ENCODE peak calls at places on chromosomes 2 and 18, in eight cellular contexts. F, S, D, R, G, O, Q and J are unnamed samples.

GRCh38 chr2:33241581-33241980 is 234.9 kb upstream of the RASGRP3 start:
- DNase-seq in Q (peak), S (no peak), O (no peak), F (no peak), D (no peak), G (no peak), R (no peak), J (no peak)

GRCh38 chr2:172208881-172209325 is 106.2 kb upstream of the DLX2 start:
- DNase-seq in F (no peak), S (no peak), Q (peak), R (no peak), G (no peak), O (no peak), D (no peak), J (no peak)

GRCh38 chr2:240898108-240898730 is 2.3 kb upstream of the MAB21L4 start:
- DNase-seq in O (no peak), D (peak), S (no peak), Q (no peak), R (no peak), F (no peak), G (no peak), J (no peak)

GRCh38 chr2:100365434-100365833 is 43.1 kb upstream of the LONRF2 start:
- DNase-seq in S (no peak), Q (peak), G (no peak), R (no peak), O (no peak), D (no peak), F (peak), J (no peak)

GRCh38 chr2:98269830-98270229 is 76.4 kb upstream of the CNGA3 start:
- DNase-seq in D (no peak), Q (no peak), O (no peak), S (no peak), F (no peak), R (no peak), G (no peak), J (no peak)

GRCh38 chr2:236749346-236749745 is 179.7 kb downstream of the ACKR3 start:
- DNase-seq in O (no peak), G (no peak), S (no peak), D (no peak), R (no peak), F (no peak), Q (no peak), J (no peak)

GRCh38 chr2:214244847-214245246 is 166.0 kb upstream of the VWC2L start:
- DNase-seq in Q (peak), O (no peak), F (no peak), G (no peak), R (no peak), D (no peak), S (no peak), J (no peak)

GRCh38 chr2:207828361-207829057 is 58.8 kb upstream of the FZD5 start:
- DNase-seq in O (no peak), S (no peak), F (no peak), D (no peak), Q (peak), G (no peak), R (no peak), J (no peak)

GRCh38 chr2:28710545-28710944 is 41.1 kb upstream of the PPP1CB start:
- DNase-seq in S (no peak), F (no peak), Q (no peak), R (no peak), D (no peak), O (no peak), G (no peak), J (no peak)

GRCh38 chr2:62501794-62502500 is 4.0 kb downstream of the TMEM17 start:
- DNase-seq in G (no peak), S (no peak), D (no peak), O (no peak), Q (peak), R (no peak), F (peak), J (no peak)

GRCh38 chr2:235345745-235346144 is 148.1 kb upstream of the AGAP1 start:
- DNase-seq in F (no peak), D (no peak), G (no peak), S (no peak), R (no peak), O (no peak), Q (no peak), J (no peak)

GRCh38 chr18:26549486-26550435 is 1.4 kb upstream of the KCTD1 start:
- DNase-seq in Q (peak), R (peak), G (peak), O (peak), D (peak), F (no peak), S (peak), J (no peak)

GRCh38 chr2:107383706-107384105 is 443.0 kb upstream of the RGPD4 start:
- DNase-seq in S (no peak), F (no peak), O (no peak), R (no peak), G (no peak), D (no peak), Q (no peak), J (no peak)

GRCh38 chr2:137775529-137775928 is 188.7 kb upstream of the HNMT start:
- DNase-seq in O (no peak), D (no peak), S (no peak), G (no peak), Q (no peak), F (no peak), R (no peak), J (no peak)

GRCh38 chr2:100835253-100835652 is 15.3 kb downstream of the NPAS2 start:
- DNase-seq in G (no peak), O (no peak), Q (no peak), F (no peak), S (no peak), R (no peak), D (no peak), J (no peak)

GRCh38 chr18:24427484-24427883 is 1.0 kb downstream of the IMPACT start:
- DNase-seq in R (no peak), F (no peak), O (no peak), S (no peak), Q (peak), D (no peak), G (no peak), J (no peak)

GRCh38 chr2:121611730-121612705 is 37.2 kb downstream of the CLASP1 start:
- DNase-seq in O (no peak), F (no peak), D (no peak), S (no peak), G (no peak), R (no peak), Q (no peak), J (no peak)

GRCh38 chr2:75199428-75200011 is at the start of gene TACR1:
- DNase-seq in O (peak), G (peak), S (peak), F (peak), Q (peak), D (peak), R (peak), J (peak)

GRCh38 chr18:28514699-28515098 is 337.8 kb upstream of the CDH2 start:
- DNase-seq in F (no peak), G (no peak), Q (no peak), R (no peak), S (no peak), D (no peak), O (no peak), J (no peak)

GRCh38 chr2:222268311-222268980 is 30.4 kb downstream of the PAX3 start:
- DNase-seq in R (no peak), O (no peak), F (no peak), S (no peak), D (no peak), G (no peak), Q (no peak), J (no peak)

GRCh38 chr18:27871731-27872130 is 305.2 kb downstream of the CDH2 start:
- DNase-seq in D (no peak), S (no peak), O (no peak), Q (no peak), G (no peak), R (no peak), F (no peak), J (no peak)

GRCh38 chr2:9573013-9573708 is 17.5 kb upstream of the ADAM17 start:
- DNase-seq in Q (no peak), F (no peak), D (no peak), S (no peak), O (no peak), R (no peak), G (no peak), J (no peak)

DNA sequence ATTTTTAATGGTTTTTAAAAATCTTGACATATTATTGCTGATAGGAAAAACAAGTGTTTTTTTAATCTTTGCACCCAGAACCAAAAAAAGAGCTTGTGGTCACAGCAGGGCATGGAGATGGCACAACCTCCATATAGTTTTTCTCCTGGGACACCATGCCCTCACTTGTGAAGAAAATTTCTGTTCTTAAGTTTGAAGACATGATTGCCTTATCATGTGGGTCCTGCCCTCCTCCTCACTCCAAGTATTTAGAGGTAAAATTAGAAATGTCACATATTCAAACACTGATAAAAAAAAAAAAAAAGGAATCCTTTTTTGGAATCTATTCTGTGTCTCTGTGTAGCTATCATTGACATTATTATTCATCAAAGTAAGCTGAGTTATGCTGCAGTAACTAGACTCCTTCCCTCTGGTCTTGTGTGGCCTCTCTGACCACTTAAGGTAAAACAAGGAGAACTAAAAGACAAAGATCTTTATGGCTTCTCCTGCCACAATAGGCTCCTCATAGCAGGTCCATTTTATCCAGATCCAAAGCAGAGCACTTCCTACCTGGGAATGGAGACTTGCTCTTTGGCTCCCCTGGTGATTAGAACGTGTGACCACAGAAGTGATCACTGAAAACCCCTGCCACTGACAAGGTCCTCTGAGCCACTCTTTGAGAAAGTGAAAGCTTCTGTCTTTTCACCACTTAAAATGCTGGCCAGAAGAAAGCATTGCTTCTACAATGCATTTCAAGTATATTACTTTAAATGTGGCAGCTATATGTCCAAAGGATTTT is 19.8 kb downstream of the ADD2 start:
- DNase-seq in S (no peak), O (no peak), G (no peak), D (no peak), F (no peak), R (no peak), Q (no peak), J (no peak)
- TF ChIP-seq CTCF in S (no peak), O (no peak), G (no peak), D (no peak), F (no peak), R (no peak), Q (no peak), J (no peak)

GRCh38 chr2:118221952-118222594 is 133.8 kb downstream of the INSIG2 start:
- DNase-seq in O (peak), D (no peak), S (no peak), Q (peak), R (no peak), F (peak), G (peak), J (no peak)
- TF ChIP-seq CTCF in O (peak), D (peak), S (peak), Q (peak), R (peak), F (peak), G (peak), J (peak)

DNA sequence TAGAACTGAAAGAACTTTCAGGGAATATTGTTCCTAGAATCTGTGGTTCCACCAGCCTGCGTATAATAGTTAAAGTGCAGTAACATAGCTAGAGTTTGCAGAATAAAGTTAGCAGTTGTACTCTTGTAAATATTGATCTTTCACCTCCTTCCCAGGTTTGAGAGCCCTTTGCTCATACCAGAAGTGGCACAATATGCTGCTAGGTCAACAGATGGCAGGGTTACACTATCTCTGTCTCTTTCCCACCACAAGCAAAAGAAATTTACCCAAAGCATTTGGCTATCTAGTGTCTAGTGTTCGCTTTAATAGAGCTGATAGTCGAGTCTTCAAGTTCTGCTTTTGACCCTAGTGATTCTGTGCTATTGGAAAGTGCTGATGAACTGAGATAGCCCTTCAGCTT is 119.0 kb upstream of the KLHL14 start:
- DNase-seq in R (no peak), Q (no peak), D (no peak), F (no peak), G (no peak), O (no peak), S (no peak), J (no peak)
- TF ChIP-seq CTCF in R (no peak), Q (no peak), D (no peak), F (no peak), G (no peak), O (no peak), S (no peak), J (no peak)

DNA sequence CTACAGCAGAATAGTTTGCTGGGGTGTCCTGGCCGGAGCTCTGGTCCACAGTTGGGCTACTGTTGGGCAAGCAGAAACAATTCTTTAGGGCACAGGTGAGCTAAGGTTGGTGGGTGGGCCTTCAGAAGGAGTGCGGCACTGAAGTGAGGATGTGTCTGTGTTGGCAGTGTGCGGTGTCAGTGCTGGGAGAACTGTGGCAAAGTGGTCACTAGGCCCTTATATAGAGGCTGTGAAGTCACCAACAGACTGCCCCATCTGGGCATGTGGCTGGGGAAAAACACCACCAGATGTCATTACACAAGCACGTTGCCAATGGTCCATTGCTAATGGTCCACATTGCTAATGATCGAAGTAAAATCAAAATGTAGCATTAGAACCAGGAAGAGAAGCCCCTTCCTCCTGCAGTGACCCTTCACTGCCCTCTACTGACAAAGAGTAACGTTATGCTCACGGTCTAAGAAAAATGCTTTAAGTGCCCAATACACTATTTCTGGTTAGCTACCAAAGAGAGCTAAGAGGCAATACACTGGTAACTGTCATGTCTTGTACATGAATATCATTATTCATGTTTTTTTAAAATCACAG is 21.3 kb downstream of the SCN1A start:
- DNase-seq in R (no peak), S (no peak), G (peak), F (no peak), O (no peak), Q (peak), D (no peak), J (no peak)
- TF ChIP-seq CTCF in R (no peak), S (no peak), G (no peak), F (peak), O (peak), Q (peak), D (no peak), J (no peak)

DNA sequence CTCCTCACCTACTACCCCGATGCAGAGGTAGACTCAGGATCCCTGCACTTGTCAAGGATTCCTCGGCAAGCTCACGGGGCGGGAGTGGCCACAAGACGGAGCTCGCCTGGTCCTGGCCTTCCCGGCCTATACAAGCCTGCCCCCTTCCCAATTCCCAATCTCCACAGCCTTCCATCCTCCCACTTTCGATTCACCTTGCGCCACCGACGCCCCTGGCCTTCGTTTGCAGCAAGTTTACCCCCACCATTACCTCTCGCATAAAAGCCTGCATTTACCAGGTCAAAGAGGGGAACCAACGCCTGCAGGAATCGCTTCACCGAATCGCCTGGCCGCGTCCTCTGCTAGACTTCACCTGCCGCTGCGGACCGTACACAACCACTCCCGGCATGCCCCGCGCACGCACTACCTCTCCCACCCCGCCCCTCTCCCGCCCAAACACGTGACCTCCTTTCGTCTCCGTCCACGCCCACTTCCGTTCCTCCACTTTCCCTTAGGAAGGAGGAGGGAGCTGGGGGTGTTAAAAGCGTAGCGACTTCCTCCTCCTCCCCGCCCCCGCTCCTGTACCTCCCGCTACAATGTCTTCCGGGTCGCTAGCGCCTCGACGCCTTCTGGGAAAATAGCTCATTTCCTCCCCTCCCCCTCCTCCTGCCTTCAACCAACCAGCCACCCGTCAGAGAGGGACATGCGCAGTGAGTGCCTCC is at the start of gene ORC4:
- DNase-seq in F (peak), S (peak), G (peak), Q (peak), R (peak), O (peak), D (peak), J (peak)
- TF ChIP-seq CTCF in F (peak), S (peak), G (no peak), Q (peak), R (no peak), O (peak), D (peak), J (no peak)

GRCh38 chr2:26312471-26312870 is 33.5 kb upstream of the SELENOI start:
- DNase-seq in F (no peak), S (no peak), G (no peak), R (no peak), D (no peak), Q (no peak), O (no peak), J (no peak)

GRCh38 chr2:26313446-26313845 is 32.5 kb upstream of the SELENOI start:
- DNase-seq in Q (no peak), O (no peak), F (no peak), D (no peak), S (no peak), R (no peak), G (no peak), J (no peak)

GRCh38 chr2:26316041-26316440 is 29.9 kb upstream of the SELENOI start:
- DNase-seq in G (no peak), Q (no peak), F (no peak), O (peak), R (no peak), D (no peak), S (no peak), J (no peak)

GRCh38 chr2:26316845-26317244 is 29.1 kb upstream of the SELENOI start:
- DNase-seq in D (no peak), F (no peak), Q (no peak), S (no peak), G (no peak), R (no peak), O (no peak), J (no peak)

DNA sequence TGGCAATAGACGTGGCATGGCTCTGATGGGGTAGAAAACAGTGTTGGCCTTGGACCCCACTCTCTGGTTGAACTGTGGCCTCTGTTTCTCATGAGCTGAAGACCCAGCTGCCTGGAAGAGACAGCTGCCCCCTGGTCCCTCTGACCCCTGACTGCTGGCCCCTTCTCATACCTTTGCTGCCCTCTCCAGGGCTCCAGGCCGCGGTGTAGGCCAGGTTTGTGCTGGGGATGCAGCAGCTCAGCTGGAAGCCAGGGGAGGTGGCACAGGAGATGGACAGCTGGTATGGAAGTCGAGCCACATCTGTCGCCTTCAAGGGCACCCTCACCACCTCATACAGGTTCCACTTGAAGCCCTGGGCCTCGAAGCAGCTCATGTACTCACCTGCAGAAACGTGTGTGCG is 31.7 kb upstream of the SELENOI start:
- DNase-seq in G (no peak), Q (no peak), O (no peak), S (no peak), R (no peak), D (no peak), F (no peak), J (no peak)
- TF ChIP-seq CTCF in G (no peak), Q (no peak), O (no peak), S (no peak), R (no peak), D (no peak), F (no peak), J (no peak)

GRCh38 chr2:220053919-220054318 is 426.5 kb downstream of the SLC4A3 start:
- DNase-seq in D (no peak), R (no peak), Q (peak), F (no peak), S (no peak), O (no peak), G (no peak), J (no peak)
- TF ChIP-seq CTCF in D (no peak), R (no peak), Q (peak), F (no peak), S (no peak), O (peak), G (peak), J (no peak)

DNA sequence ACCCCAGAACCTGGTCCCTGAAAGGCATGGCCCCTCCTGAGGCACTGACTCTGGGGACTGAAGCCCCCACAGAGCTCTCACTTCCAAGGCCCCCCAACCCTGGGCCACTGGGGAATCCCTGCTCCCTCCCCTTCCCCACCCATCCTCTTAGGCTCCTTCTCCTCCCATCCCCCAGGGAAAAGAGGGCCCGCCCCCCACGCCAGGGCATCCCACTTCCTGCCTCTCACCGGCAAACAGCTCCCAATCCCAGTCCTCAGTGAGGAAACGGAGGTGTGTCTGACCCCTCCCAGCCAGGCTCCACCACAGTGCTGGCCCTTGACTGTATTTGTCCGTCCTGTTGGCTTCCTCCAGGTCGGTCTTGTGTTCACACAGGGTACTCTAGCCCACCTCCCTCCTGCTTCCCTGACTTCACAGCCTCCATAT is 35.0 kb upstream of the PTMA start:
- DNase-seq in D (peak), R (peak), F (no peak), O (peak), G (peak), S (no peak), Q (peak), J (no peak)
- TF ChIP-seq CTCF in D (no peak), R (no peak), F (no peak), O (no peak), G (no peak), S (no peak), Q (no peak), J (no peak)